ENCODE peak calls at places on chromosomes 5 and 9, in five cellular contexts. P, V, M, Y and B are unnamed samples.

GRCh38 chr9:122991370-122991830 is 42.1 kb upstream of the GPR21 start:
- DNase-seq in P (peak), V (no peak), M (peak), Y (peak), B (peak)

GRCh38 chr5:173237821-173238220 is 2.8 kb upstream of the NKX2-5 start:
- DNase-seq in P (no peak), V (no peak), M (no peak), Y (no peak), B (no peak)

GRCh38 chr5:176446884-176447537 is 1.2 kb upstream of the FAF2 start:
- DNase-seq in P (peak), V (no peak), M (no peak), Y (no peak), B (no peak)

GRCh38 chr9:131995382-131995781 is 84.3 kb downstream of the MED27 start:
- DNase-seq in P (no peak), V (no peak), M (no peak), Y (no peak), B (no peak)

GRCh38 chr5:147746986-147747385 is 35.5 kb downstream of the JAKMIP2 start:
- DNase-seq in P (no peak), V (no peak), M (no peak), Y (no peak), B (no peak)

GRCh38 chr9:70412678-70413426 is 1.6 kb downstream of the KLF9 start:
- DNase-seq in P (peak), V (peak), M (peak), Y (peak), B (peak)

GRCh38 chr9:90991953-90992352 is 190.3 kb downstream of the SYK start:
- DNase-seq in P (no peak), V (no peak), M (peak), Y (no peak), B (no peak)

GRCh38 chr5:98698359-98698758 is 75.1 kb upstream of the RGMB start:
- DNase-seq in P (no peak), V (no peak), M (peak), Y (no peak), B (no peak)

GRCh38 chr9:128073260-128073886 is 5.3 kb downstream of the SLC25A25 start:
- DNase-seq in P (no peak), V (no peak), M (peak), Y (no peak), B (no peak)

GRCh38 chr5:66407739-66408138 is 188.5 kb upstream of the MAST4 start:
- DNase-seq in P (no peak), V (no peak), M (no peak), Y (no peak), B (no peak)

GRCh38 chr5:172505840-172506638 is 51.7 kb upstream of the SH3PXD2B start:
- DNase-seq in P (no peak), V (no peak), M (no peak), Y (no peak), B (no peak)

GRCh38 chr9:124395826-124396225 is 19.4 kb downstream of the PSMB7 start:
- DNase-seq in P (no peak), V (no peak), M (no peak), Y (no peak), B (no peak)

GRCh38 chr5:133256276-133256675 is 204.5 kb downstream of the HSPA4 start:
- DNase-seq in P (no peak), V (no peak), M (no peak), Y (no peak), B (no peak)

GRCh38 chr9:19551124-19551929 is 142.5 kb downstream of the ACER2 start:
- DNase-seq in P (no peak), V (no peak), M (no peak), Y (no peak), B (no peak)

GRCh38 chr9:133563286-133564213 is 29.0 kb downstream of the ADAMTSL2 start:
- DNase-seq in P (peak), V (no peak), M (peak), Y (no peak), B (no peak)

GRCh38 chr5:153299891-153300290 is 190.6 kb upstream of the GRIA1 start:
- DNase-seq in P (no peak), V (no peak), M (no peak), Y (no peak), B (no peak)

GRCh38 chr5:116576043-116576713 is 1.6 kb upstream of the SEMA6A start:
- DNase-seq in P (peak), V (peak), M (peak), Y (peak), B (peak)

GRCh38 chr9:32486839-32487562 is 39.0 kb downstream of the RIGI start:
- DNase-seq in P (no peak), V (no peak), M (no peak), Y (no peak), B (no peak)

GRCh38 chr5:54841481-54841880 is 143.9 kb downstream of the ESM1 start:
- DNase-seq in P (no peak), V (no peak), M (no peak), Y (no peak), B (no peak)

GRCh38 chr5:54845567-54845941 is 139.8 kb downstream of the ESM1 start:
- DNase-seq in P (no peak), V (no peak), M (peak), Y (no peak), B (no peak)

DNA sequence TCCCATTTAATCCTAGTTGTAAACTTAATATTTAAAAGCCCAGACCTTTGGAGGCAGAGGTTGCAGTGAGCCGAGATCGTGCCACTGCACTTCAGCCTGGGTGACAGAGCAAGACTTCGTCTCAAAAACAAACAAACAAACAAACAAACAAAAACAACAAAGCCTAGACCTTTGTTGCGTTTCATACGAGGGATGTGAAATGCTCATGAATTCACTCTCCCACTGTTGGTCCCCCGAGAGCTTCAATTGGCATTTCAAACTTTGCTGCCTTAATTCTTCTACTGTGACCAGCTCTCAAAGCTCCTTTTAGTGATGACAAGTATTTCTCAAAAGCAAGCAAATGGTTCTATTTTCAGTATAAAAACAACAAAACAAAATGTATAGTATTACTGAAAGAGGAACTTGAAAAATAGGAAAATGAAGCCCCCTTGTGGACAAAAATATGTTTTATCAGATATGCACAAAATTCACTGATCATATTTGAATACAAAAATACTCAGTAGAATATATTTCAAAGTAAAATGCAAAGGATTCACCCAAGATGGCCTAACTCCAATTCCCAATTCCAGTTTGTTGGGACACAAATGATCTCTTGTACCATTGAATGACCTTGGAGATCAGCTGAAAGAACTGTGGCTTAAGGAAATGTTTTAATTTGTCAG is 140.4 kb downstream of the ESM1 start:
- DNase-seq in P (no peak), V (no peak), M (peak), Y (no peak), B (no peak)
- TF ChIP-seq CTCF in P (peak), V (peak), M (peak), Y (peak), B (peak)

GRCh38 chr5:93151121-93151520 is 429.9 kb downstream of the NR2F1-AS1 start:
- DNase-seq in P (no peak), V (no peak), M (peak), Y (no peak), B (no peak)
- TF ChIP-seq CTCF in P (no peak), V (no peak), M (no peak), Y (no peak), B (no peak)

GRCh38 chr9:75233011-75233410 is 144.7 kb downstream of the OSTF1 start:
- DNase-seq in P (no peak), V (no peak), M (no peak), Y (no peak), B (no peak)

GRCh38 chr9:75239176-75239575 is 150.9 kb downstream of the OSTF1 start:
- DNase-seq in P (no peak), V (peak), M (peak), Y (no peak), B (no peak)

GRCh38 chr9:75235632-75236031 is 147.3 kb downstream of the OSTF1 start:
- DNase-seq in P (no peak), V (no peak), M (peak), Y (no peak), B (no peak)

GRCh38 chr9:75238311-75238976 is 150.1 kb downstream of the OSTF1 start:
- DNase-seq in P (no peak), V (peak), M (peak), Y (peak), B (peak)
- TF ChIP-seq CTCF in P (peak), V (peak), M (peak), Y (peak), B (peak)

DNA sequence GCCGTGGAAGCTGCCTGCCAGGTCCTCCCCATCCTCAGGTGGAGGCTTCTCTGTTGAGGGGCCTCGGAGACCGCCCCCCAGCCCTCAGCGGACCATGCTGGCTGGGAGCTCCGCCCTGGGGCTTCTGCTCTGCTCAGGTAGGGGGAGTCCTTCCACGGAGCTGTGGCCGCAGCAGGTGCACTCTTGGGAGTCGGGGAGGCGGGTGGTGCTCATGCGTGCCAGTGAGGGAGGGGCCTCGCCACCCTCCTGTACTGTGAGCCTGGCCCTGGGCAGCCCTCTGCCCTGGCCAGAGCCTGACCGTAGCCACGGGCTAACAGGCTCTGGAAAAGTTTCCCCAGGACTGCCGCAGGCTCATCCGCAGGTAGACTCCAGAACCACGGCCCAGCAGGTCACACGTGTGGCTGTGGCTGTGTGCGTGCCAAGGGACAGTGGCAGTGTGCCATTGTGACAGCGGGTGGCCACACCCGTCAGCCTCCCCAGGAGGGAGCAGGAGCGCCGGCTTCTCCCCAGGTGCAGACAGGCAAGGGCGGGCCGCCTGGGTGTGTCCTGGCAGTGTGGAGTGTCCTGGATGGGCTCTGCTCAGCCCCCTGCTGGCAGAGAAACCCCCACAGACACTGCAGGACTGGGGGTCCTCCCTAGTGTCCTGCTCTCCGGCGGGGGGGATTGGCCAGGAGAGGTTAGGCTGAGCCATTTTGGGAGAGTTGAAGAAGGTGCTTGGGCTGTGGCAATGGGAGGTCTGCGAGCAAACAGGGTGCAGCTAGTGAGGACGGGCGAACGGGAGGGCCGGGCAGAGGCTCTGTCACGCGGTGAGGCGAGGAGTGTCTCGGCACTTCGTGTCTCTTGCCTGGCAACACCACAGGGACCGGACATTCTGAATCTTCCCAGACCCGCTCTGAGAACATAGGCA is 29.5 kb downstream of the TPPP start:
- DNase-seq in P (no peak), V (peak), M (no peak), Y (no peak), B (no peak)
- TF ChIP-seq CTCF in P (no peak), V (no peak), M (no peak), Y (no peak), B (no peak)

GRCh38 chr5:181280251-181280762 is 19.4 kb upstream of the TRIM52 start:
- DNase-seq in P (no peak), V (no peak), M (no peak), Y (no peak), B (no peak)

GRCh38 chr5:181282874-181283273 is 21.9 kb upstream of the TRIM52 start:
- DNase-seq in P (no peak), V (no peak), M (no peak), Y (no peak), B (no peak)

GRCh38 chr5:181283347-181283746 is 22.4 kb upstream of the TRIM52 start:
- DNase-seq in P (no peak), V (no peak), M (no peak), Y (no peak), B (no peak)

GRCh38 chr5:181281077-181281983 is 20.4 kb upstream of the TRIM52 start:
- DNase-seq in P (no peak), V (no peak), M (no peak), Y (no peak), B (no peak)

GRCh38 chr5:181281984-181282316 is 21.0 kb upstream of the TRIM52 start:
- DNase-seq in P (no peak), V (no peak), M (no peak), Y (no peak), B (no peak)
- TF ChIP-seq CTCF in P (no peak), V (no peak), M (no peak), Y (no peak), B (no peak)

GRCh38 chr9:136995370-136995769 is 998 bp downstream of the CLIC3 start:
- DNase-seq in P (no peak), V (no peak), M (no peak), Y (no peak), B (no peak)

GRCh38 chr9:136997355-136997754 is 987 bp upstream of the CLIC3 start:
- DNase-seq in P (no peak), V (no peak), M (no peak), Y (no peak), B (no peak)

GRCh38 chr9:136995772-136996308 is 528 bp downstream of the CLIC3 start:
- DNase-seq in P (no peak), V (peak), M (peak), Y (no peak), B (no peak)

GRCh38 chr9:136996361-136997281 is at the start of gene CLIC3:
- DNase-seq in P (no peak), V (peak), M (no peak), Y (peak), B (no peak)

DNA sequence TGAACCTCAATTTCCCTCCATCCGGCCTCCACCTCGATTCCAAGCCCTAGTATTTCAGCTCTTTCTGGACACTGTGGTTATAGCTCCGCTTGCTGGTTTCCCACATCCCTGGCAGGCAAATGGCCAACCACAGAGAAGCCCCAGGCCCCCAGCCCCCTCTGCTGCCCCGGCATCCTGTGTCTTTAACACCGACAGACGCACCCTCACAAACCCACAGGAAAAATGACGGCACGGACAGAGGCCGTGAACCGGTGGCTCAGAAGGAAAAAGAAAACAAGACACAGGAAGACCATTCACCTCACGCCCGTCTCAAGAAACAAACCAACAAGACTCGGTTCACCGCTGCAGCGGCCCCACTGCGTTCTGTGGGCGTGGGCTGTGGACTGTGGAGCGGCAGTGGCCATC is 1.5 kb upstream of the CLIC3 start:
- DNase-seq in P (no peak), V (no peak), M (no peak), Y (no peak), B (no peak)
- TF ChIP-seq CTCF in P (no peak), V (no peak), M (no peak), Y (peak), B (peak)

GRCh38 chr5:73437126-73438047 is 11.2 kb downstream of the FOXD1 start:
- DNase-seq in P (peak), V (no peak), M (no peak), Y (no peak), B (peak)
- TF ChIP-seq CTCF in P (no peak), V (no peak), M (peak), Y (no peak), B (peak)

DNA sequence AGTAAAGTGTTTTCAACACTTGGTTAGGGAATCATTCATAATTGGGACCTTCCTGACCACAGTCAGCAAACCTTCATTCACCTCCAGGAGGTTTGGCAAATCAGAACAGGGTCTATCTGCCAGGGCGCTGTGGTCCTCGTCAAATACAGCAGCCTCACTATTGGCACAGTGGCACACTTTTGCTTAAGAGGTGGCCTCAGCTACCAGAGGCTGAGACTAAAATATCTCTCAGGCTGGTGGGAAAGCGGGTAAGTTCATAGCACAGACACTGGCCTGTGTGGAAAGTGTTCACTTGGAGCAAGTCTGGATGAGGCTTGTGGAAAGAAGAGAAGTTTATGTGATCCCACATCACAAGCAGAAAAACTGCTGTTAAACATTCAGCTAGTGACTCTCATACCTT is 268.5 kb upstream of the DAPK1 start:
- DNase-seq in P (no peak), V (no peak), M (no peak), Y (no peak), B (no peak)
- TF ChIP-seq CTCF in P (no peak), V (no peak), M (no peak), Y (no peak), B (no peak)

DNA sequence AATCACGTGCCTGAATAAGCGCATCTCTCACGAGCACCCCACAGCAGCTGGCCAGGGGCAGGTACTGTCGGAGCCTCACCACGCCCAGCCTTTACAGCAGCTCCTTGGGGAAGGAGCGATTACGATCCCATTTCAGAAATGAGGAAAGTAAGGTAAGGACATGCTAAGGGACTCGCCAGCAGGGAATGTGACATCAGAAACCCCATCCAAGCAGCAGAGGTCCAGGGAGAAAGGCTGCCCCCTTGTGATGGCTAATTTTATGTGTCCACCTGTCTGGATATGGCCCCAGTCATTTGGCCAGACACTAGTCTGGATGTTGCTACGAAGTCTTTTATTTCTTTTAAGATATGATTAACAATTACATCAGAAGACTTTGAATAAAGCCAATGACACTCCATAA is 77.3 kb downstream of the UBE2QL1 start:
- DNase-seq in P (no peak), V (no peak), M (peak), Y (no peak), B (peak)
- TF ChIP-seq CTCF in P (peak), V (no peak), M (peak), Y (peak), B (peak)